ENCODE peak calls at places on chromosomes 12 and 14, in nine cellular contexts. V is lower lobe of right lung, U is cardiac fibroblast, K is HepG2, H is dorsolateral prefrontal cortex, I is suprapubic skin, Z is Calu3, J is H1, O is epithelial cell of proximal tubule. Y is an unnamed sample.
A peak's percentile ranks its signal among the peaks of the same experiment; 100 is the strongest.

GRCh38 chr14:100691395-100692025 is 35.2 kb upstream of the DLK1 start:
- DNase-seq in H (no peak), I (no peak), O (no peak), U (no peak), J (no peak), V (no peak), Z (no peak), K (no peak), Y (no peak)

GRCh38 chr14:59265808-59266207 is 77.3 kb downstream of the DAAM1 start:
- DNase-seq in Z (no peak), V (no peak), O (peak; percentile 35), I (no peak), K (no peak), U (no peak), H (no peak), J (no peak), Y (no peak)

GRCh38 chr14:56150018-56150417 is 31.8 kb downstream of the PELI2 start:
- DNase-seq in V (no peak), H (no peak), Z (no peak), I (no peak), K (no peak), J (no peak), O (no peak), U (no peak), Y (no peak)

GRCh38 chr12:7907009-7907408 is 29.0 kb downstream of the SLC2A3 start:
- DNase-seq in H (no peak), K (peak; percentile 97), Z (peak; percentile 78), U (peak; percentile 66), J (peak; percentile 49), O (peak; percentile 3), I (no peak), V (no peak), Y (no peak)

GRCh38 chr14:65164068-65164824 is 61.9 kb upstream of the MAX start:
- DNase-seq in O (no peak), H (no peak), I (no peak), Z (peak; percentile 55), J (no peak), U (peak; percentile 77), V (no peak), K (peak; percentile 43), Y (no peak)

GRCh38 chr12:64187370-64187769 is 34.7 kb downstream of the KICS2 start:
- DNase-seq in K (no peak), J (no peak), H (no peak), Z (no peak), O (no peak), V (no peak), I (no peak), U (peak; percentile 84), Y (no peak)

GRCh38 chr12:97142737-97143450 is 235.8 kb downstream of the NEDD1 start:
- DNase-seq in O (no peak), Z (no peak), U (no peak), H (no peak), K (no peak), I (no peak), J (no peak), V (no peak), Y (no peak)

GRCh38 chr14:99876406-99876805 is 83.2 kb downstream of the EML1 start:
- DNase-seq in I (no peak), K (no peak), Z (no peak), V (no peak), H (peak; percentile 57), U (no peak), O (no peak), J (no peak), Y (no peak)

GRCh38 chr12:60266381-60266852 is 670.6 kb downstream of the SLC16A7 start:
- DNase-seq in J (no peak), O (no peak), H (no peak), V (no peak), Z (peak; percentile 27), K (peak; percentile 76), I (no peak), U (peak; percentile 84), Y (no peak)

GRCh38 chr12:52070243-52070925 is 606 bp downstream of the ATG101 start:
- DNase-seq in V (no peak), H (no peak), O (no peak), K (no peak), U (no peak), I (no peak), Z (no peak), J (no peak), Y (no peak)

GRCh38 chr12:27969901-27970390 is 2.6 kb downstream of the PTHLH start:
- DNase-seq in O (no peak), J (no peak), V (peak; percentile 56), I (peak; percentile 83), Z (peak; percentile 78), H (no peak), K (peak; percentile 38), U (peak; percentile 65), Y (peak; percentile 85)

GRCh38 chr12:100899301-100899700 is 104.7 kb downstream of the ANO4 start:
- DNase-seq in Z (no peak), H (no peak), K (no peak), O (no peak), J (no peak), V (no peak), I (no peak), U (no peak), Y (no peak)

GRCh38 chr14:32073537-32074189 is 3.4 kb upstream of the ARHGAP5 start:
- DNase-seq in U (peak; percentile 90), H (no peak), Z (peak; percentile 65), J (no peak), V (no peak), I (no peak), O (peak; percentile 59), K (peak; percentile 94), Y (no peak)

GRCh38 chr12:51752490-51752889 is 96.0 kb downstream of the FIGNL2 start:
- DNase-seq in V (peak; percentile 45), H (peak; percentile 83), I (no peak), K (no peak), J (no peak), U (peak; percentile 83), O (peak; percentile 62), Z (peak; percentile 3), Y (no peak)

GRCh38 chr14:49972840-49973239 is 80.0 kb downstream of the ARF6 start:
- DNase-seq in I (no peak), V (no peak), U (peak; percentile 93), O (no peak), H (no peak), J (no peak), Z (peak; percentile 62), K (peak; percentile 82), Y (no peak)

DNA sequence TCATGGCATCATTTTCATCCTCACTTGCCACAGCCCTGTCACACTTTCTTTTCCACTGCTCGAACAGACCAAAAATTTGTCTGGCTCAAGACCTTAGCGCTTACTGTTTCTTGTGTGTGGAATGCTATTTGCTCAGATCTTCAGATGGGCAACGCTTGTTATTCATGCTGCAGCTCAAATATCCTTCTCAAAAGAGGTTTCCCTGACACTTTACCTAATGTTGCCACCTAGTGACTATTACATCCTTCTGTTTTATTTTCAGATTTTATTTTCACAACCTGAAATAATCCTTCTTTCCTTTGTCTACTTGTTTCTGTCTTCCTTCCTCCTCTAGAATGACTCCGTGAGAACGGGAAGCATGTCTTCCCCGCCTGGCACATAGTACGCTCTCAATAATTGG is 5.6 kb downstream of the FBXO33 start:
- DNase-seq in H (no peak), J (no peak), K (peak; percentile 56), I (no peak), Z (no peak), O (no peak), V (no peak), U (peak; percentile 71), Y (no peak)
- TF ChIP-seq CTCF in H (peak; percentile 34), J (peak; percentile 24), K (peak; percentile 71), I (no peak), Z (no peak), O (peak; percentile 40), V (peak; percentile 23), U (peak; percentile 21), Y (peak; percentile 46)

GRCh38 chr12:132477703-132478432 is 12.1 kb upstream of the FBRSL1 start:
- DNase-seq in U (no peak), V (no peak), O (no peak), J (no peak), I (no peak), Z (no peak), H (no peak), K (no peak), Y (no peak)

GRCh38 chr12:132478433-132478803 is 11.5 kb upstream of the FBRSL1 start:
- DNase-seq in O (no peak), J (no peak), V (no peak), I (no peak), Z (no peak), H (no peak), K (no peak), U (no peak), Y (no peak)

GRCh38 chr12:132479291-132479690 is 10.7 kb upstream of the FBRSL1 start:
- DNase-seq in J (no peak), Z (no peak), U (no peak), H (no peak), I (no peak), V (no peak), K (no peak), O (no peak), Y (no peak)

GRCh38 chr12:132479938-132480619 is 9.9 kb upstream of the FBRSL1 start:
- DNase-seq in K (no peak), I (no peak), J (no peak), U (no peak), H (no peak), Z (no peak), O (no peak), V (no peak), Y (no peak)

GRCh38 chr12:132478845-132479244 is 11.1 kb upstream of the FBRSL1 start:
- DNase-seq in O (no peak), Z (no peak), K (no peak), I (no peak), V (no peak), H (no peak), U (no peak), J (no peak), Y (no peak)
- TF ChIP-seq CTCF in O (no peak), Z (no peak), K (peak; percentile 63), I (no peak), V (no peak), H (no peak), U (peak; percentile 28), J (no peak), Y (no peak)

DNA sequence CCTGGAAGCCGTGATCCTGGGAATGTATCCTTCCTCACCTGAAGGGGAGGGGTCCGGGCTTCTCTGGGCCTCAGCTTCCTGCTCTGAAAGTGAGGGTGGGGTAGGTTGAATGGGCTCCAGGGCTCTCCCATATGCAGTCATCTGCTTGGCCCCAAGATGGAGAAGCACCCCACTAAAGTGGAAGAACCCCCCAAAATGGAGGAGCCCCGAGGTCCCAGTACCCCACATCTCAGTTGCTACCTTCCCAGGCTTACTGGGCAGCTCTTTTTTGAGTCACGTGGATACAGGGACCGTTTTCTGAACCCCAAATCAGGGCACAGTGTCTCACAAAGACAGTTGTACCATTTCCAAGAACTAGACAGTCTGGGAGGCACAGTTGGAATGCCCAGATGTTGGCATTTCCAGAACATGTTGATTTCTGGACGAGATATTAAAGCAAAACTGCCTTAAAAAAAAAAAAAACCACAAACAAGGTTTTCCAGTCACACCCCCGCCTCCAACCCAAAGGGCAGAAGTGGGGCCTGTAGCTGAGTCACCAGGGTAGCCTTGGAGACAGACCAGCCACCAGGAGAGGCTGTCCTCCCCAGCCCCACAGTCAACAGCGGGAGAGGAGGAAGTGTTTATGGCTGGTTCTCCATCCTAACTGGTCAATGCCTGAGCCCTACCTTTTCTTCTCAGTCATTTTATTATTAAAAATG is 12.1 kb downstream of the VASH1 start:
- DNase-seq in U (peak; percentile 80), I (peak; percentile 74), H (no peak), Z (peak; percentile 75), V (peak; percentile 81), J (no peak), O (no peak), K (peak; percentile 41), Y (peak; percentile 83)
- TF ChIP-seq CTCF in U (peak; percentile 3), I (no peak), H (no peak), Z (no peak), V (no peak), J (no peak), O (peak; percentile 13), K (no peak), Y (peak; percentile 11)

GRCh38 chr12:42770261-42770660 is 180.7 kb upstream of the PRICKLE1 start:
- DNase-seq in U (no peak), Z (no peak), I (no peak), J (no peak), H (no peak), K (no peak), O (no peak), V (no peak), Y (no peak)
- TF ChIP-seq CTCF in U (no peak), Z (no peak), I (no peak), J (no peak), H (no peak), K (no peak), O (no peak), V (no peak), Y (no peak)